ENCODE peak calls at places on chromosomes 3 and 15, in five cellular contexts. Y, L, I, D and V are unnamed samples.

GRCh38 chr3:135516143-135516542 is 449.4 kb upstream of the PPP2R3A start:
- DNase-seq in I (no peak), D (peak; percentile 23), L (peak; percentile 4), Y (peak; percentile 44), V (peak; percentile 8)

GRCh38 chr3:36405193-36405592 is 24.9 kb downstream of the STAC start:
- DNase-seq in I (no peak), L (no peak), Y (no peak), D (no peak), V (no peak)

GRCh38 chr3:50238549-50239026 is 2.6 kb downstream of the GNAI2 start:
- DNase-seq in Y (no peak), I (no peak), D (no peak), L (peak; percentile 45), V (no peak)

GRCh38 chr3:142495103-142495502 is 47.3 kb upstream of the XRN1 start:
- DNase-seq in D (no peak), I (no peak), L (no peak), Y (no peak), V (no peak)

GRCh38 chr15:88324241-88325065 is 67.9 kb upstream of the NTRK3 start:
- DNase-seq in D (no peak), L (no peak), I (no peak), Y (no peak), V (no peak)

GRCh38 chr15:79394231-79394630 is 37.9 kb upstream of the MINAR1 start:
- DNase-seq in I (no peak), D (no peak), L (no peak), Y (no peak), V (no peak)

GRCh38 chr3:190205739-190206138 is 85.0 kb upstream of the P3H2 start:
- DNase-seq in D (no peak), Y (no peak), I (peak; percentile 42), L (no peak), V (no peak)

GRCh38 chr3:152638707-152639450 is 196.1 kb upstream of the P2RY1 start:
- DNase-seq in L (no peak), I (no peak), D (no peak), Y (no peak), V (no peak)

GRCh38 chr15:31347067-31347975 is 20.7 kb downstream of the KLF13 start:
- DNase-seq in D (no peak), I (no peak), Y (no peak), L (no peak), V (no peak)

GRCh38 chr3:9782777-9783176 is 9.5 kb downstream of the TADA3 start:
- DNase-seq in L (no peak), D (no peak), Y (no peak), I (no peak), V (peak; percentile 51)

GRCh38 chr3:179450321-179450720 is 949 bp downstream of the GNB4 start:
- DNase-seq in I (no peak), L (no peak), Y (no peak), D (no peak), V (peak; percentile 21)

GRCh38 chr15:63915888-63916731 is 82.4 kb upstream of the HERC1 start:
- DNase-seq in L (no peak), D (no peak), Y (peak; percentile 31), I (no peak), V (no peak)
- TF ChIP-seq ATF2 in L (no peak), D (no peak), Y (no peak), I (no peak), V (no peak)

GRCh38 chr15:84910928-84911623 is 26.6 kb downstream of the SLC28A1 start:
- DNase-seq in I (no peak), L (no peak), Y (no peak), D (no peak), V (no peak)
- TF ChIP-seq CREB1 in I (no peak), L (no peak), Y (no peak), D (no peak), V (no peak)

GRCh38 chr15:48627260-48627969 is 18.1 kb downstream of the FBN1 start:
- DNase-seq in L (no peak), D (no peak), Y (no peak), I (no peak), V (no peak)

GRCh38 chr15:48623456-48623855 is 22.1 kb downstream of the FBN1 start:
- DNase-seq in I (no peak), Y (no peak), D (no peak), L (no peak), V (no peak)

GRCh38 chr15:48624700-48625099 is 20.8 kb downstream of the FBN1 start:
- DNase-seq in I (no peak), L (no peak), Y (peak; percentile 25), D (no peak), V (no peak)

GRCh38 chr15:48622227-48622626 is 23.3 kb downstream of the FBN1 start:
- DNase-seq in Y (no peak), D (no peak), L (no peak), I (no peak), V (no peak)

GRCh38 chr15:48625126-48625525 is 20.4 kb downstream of the FBN1 start:
- DNase-seq in D (no peak), Y (no peak), I (no peak), L (no peak), V (no peak)
- TF ChIP-seq ATF2 in D (no peak), Y (no peak), I (no peak), L (no peak), V (no peak)

GRCh38 chr3:123841476-123842238 is 42.5 kb downstream of the MYLK start:
- DNase-seq in I (no peak), D (no peak), L (no peak), Y (no peak), V (no peak)
- TF ChIP-seq CREB1 in I (no peak), D (no peak), L (no peak), Y (no peak), V (no peak)

GRCh38 chr3:178304758-178305157 is 231.5 kb upstream of the KCNMB2 start:
- DNase-seq in Y (no peak), D (no peak), I (no peak), L (no peak), V (no peak)
- TF ChIP-seq ATF2 in Y (no peak), D (no peak), I (no peak), L (no peak), V (no peak)

DNA sequence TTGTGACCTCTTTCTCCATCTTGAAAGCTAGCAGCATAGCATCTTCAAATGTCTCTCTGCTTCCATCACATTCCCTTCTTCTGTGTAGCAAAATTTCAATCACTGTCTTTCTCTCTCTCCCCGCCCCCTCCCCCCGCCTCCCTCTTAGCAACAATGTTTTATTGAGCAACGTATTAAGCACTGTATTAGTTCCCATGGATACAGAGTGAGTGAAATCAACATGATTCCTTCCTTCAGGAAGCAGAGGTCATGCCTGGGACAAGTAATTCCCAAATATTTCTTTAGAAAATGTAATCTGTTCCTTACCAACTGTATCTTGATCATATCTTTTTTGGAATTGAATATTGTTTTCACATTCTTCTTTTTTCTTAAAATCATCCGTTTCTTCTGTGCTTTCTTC is 373.7 kb upstream of the NECTIN3 start:
- DNase-seq in I (no peak), Y (no peak), L (no peak), D (no peak), V (no peak)
- TF ChIP-seq CREB1 in I (no peak), Y (no peak), L (no peak), D (no peak), V (no peak)

DNA sequence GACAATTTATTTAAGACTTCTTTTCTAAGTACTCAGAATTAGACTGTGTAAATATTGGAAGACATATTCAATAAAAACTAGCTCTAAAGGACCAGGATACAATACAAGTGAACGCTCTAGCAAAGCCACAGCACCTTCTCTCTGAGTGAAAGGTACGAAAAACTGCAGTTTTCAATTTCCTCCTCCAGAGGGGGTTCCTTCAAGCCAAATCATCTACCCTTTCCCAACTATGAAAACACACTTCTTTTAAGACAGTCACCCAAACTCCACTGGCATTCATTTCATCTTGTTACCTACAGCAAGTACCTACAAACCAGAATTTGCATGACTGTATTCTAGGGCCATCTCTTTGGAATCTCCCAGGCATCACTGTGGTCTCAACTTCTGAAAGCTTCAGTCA is 165.8 kb downstream of the ERC2 start:
- DNase-seq in D (no peak), L (no peak), I (no peak), Y (no peak), V (no peak)
- TF ChIP-seq ATF2 in D (no peak), L (no peak), I (no peak), Y (no peak), V (no peak)

GRCh38 chr3:138381950-138382715 is 33.8 kb downstream of the MRAS start:
- DNase-seq in Y (no peak), D (no peak), I (no peak), L (peak; percentile 49), V (no peak)
- TF ChIP-seq CREB1 in Y (no peak), D (no peak), I (no peak), L (no peak), V (no peak)